ENCODE peak calls at places on chromosome 1, in ten cellular contexts. R is lower lobe of right lung, H is RWPE1, X is brain microvascular endothelial cell, Q is dorsolateral prefrontal cortex, T is GM13976, L is tibial nerve, E is ovary, O is progenitor cell of endocrine pancreas, F is neural crest cell. K is an unnamed sample.

GRCh38 chr1:201309420-201309819 is 26.1 kb downstream of the PKP1 start:
- DNase-seq in R (peak; percentile 70), F (peak; percentile 21), X (peak; percentile 48), T (peak; percentile 48), Q (no peak), E (no peak), L (peak; percentile 51), H (peak; percentile 83), O (no peak), K (no peak)

GRCh38 chr1:157691285-157691920 is 9.2 kb downstream of the FCRL3 start:
- DNase-seq in T (peak; percentile 59), H (peak; percentile 46), L (no peak), O (no peak), X (peak; percentile 3), F (no peak), E (no peak), R (no peak), Q (no peak), K (peak; percentile 26)

GRCh38 chr1:234611153-234611798 is 1.3 kb upstream of the IRF2BP2 start:
- DNase-seq in O (no peak), R (no peak), H (no peak), F (peak; percentile 32), E (no peak), L (peak; percentile 51), X (peak; percentile 80), T (peak; percentile 67), Q (no peak), K (peak; percentile 98)

GRCh38 chr1:116881879-116882520 is 27.7 kb upstream of the PTGFRN start:
- DNase-seq in X (peak; percentile 38), O (no peak), F (no peak), T (peak; percentile 59), E (no peak), L (peak; percentile 40), H (peak; percentile 67), R (peak; percentile 55), Q (no peak), K (no peak)

GRCh38 chr1:30888391-30888790 is 20.2 kb downstream of the SDC3 start:
- DNase-seq in E (peak; percentile 65), F (no peak), H (no peak), L (no peak), X (peak; percentile 66), O (no peak), R (no peak), Q (peak; percentile 80), T (no peak), K (peak; percentile 39)

GRCh38 chr1:97827887-97828286 is 92.9 kb downstream of the DPYD start:
- DNase-seq in X (no peak), E (no peak), H (no peak), L (no peak), T (peak; percentile 37), R (no peak), Q (no peak), F (no peak), O (no peak), K (no peak)

GRCh38 chr1:77057994-77058585 is 161.1 kb downstream of the PIGK start:
- DNase-seq in T (no peak), O (no peak), Q (no peak), L (no peak), E (no peak), X (no peak), H (no peak), F (no peak), R (no peak), K (no peak)

GRCh38 chr1:111208921-111209320 is 8.5 kb upstream of the DENND2D start:
- DNase-seq in T (no peak), R (no peak), X (no peak), Q (no peak), E (no peak), O (no peak), L (no peak), F (no peak), H (no peak), K (no peak)

GRCh38 chr1:66980745-66981367 is 56.1 kb downstream of the MIER1 start:
- DNase-seq in Q (no peak), X (no peak), F (no peak), T (no peak), H (no peak), E (no peak), O (no peak), L (no peak), R (no peak), K (no peak)

GRCh38 chr1:221620437-221621384 is 121.2 kb downstream of the DUSP10 start:
- DNase-seq in L (no peak), O (no peak), T (no peak), X (no peak), Q (no peak), E (no peak), H (no peak), R (no peak), F (no peak), K (no peak)

GRCh38 chr1:12344611-12345299 is 114.9 kb downstream of the VPS13D start:
- DNase-seq in X (no peak), R (peak; percentile 50), O (no peak), F (no peak), H (no peak), T (no peak), Q (peak; percentile 66), E (no peak), L (peak; percentile 44), K (no peak)

GRCh38 chr1:165910764-165911421 is 83.5 kb downstream of the UCK2 start:
- DNase-seq in E (peak; percentile 73), X (no peak), H (no peak), Q (no peak), F (no peak), T (no peak), O (no peak), R (peak; percentile 71), L (peak; percentile 67), K (no peak)

GRCh38 chr1:158417586-158417985 is 8.5 kb downstream of the OR10K2 start:
- DNase-seq in Q (no peak), X (no peak), F (no peak), R (no peak), O (no peak), E (no peak), L (no peak), T (no peak), H (no peak), K (no peak)

GRCh38 chr1:155175927-155176371 is 2.3 kb downstream of the TRIM46 start:
- DNase-seq in T (no peak), E (peak; percentile 27), X (no peak), L (no peak), R (peak; percentile 57), F (no peak), Q (peak; percentile 47), H (no peak), O (no peak), K (no peak)
- TF ChIP-seq CTCF in T (no peak), E (no peak), X (no peak), L (no peak), R (no peak), F (no peak), Q (no peak), H (no peak), O (no peak), K (peak; percentile 1)

DNA sequence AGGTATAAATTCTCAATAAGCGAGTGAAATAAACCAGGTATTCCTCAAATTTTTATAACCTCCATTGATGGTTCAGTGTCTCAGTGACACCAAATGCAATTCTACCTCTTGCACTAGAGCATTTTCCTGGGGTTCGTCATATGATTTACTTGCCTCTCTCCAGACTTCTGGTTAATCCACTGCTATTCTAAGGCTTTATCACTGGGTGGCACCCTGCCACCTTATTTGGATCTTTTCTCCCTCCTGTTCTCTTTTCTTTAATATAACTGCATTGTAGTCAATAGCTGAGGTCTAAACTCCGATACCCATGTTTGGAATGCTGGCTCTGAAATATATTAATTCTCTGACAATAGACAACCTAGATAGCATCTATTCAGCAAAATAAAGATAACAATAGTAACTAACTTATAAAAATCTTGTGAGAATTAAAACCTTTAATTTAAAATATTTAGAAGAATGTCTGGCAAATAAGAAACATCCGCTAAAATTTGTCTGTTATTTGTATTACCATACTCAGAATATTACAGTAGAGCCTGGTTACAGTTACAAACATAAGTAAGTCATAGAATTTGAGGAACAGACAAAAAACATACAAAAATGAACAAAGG is 436.4 kb downstream of the PLA2G4A start:
- DNase-seq in Q (no peak), R (no peak), L (no peak), F (peak; percentile 18), T (no peak), E (peak; percentile 11), H (peak; percentile 58), O (peak; percentile 17), X (peak; percentile 39), K (peak; percentile 57)
- TF ChIP-seq CTCF in Q (peak; percentile 41), R (no peak), L (peak; percentile 23), F (peak; percentile 81), T (peak; percentile 46), E (no peak), H (peak; percentile 71), O (peak; percentile 78), X (peak; percentile 66), K (peak; percentile 67)

GRCh38 chr1:62906428-62906886 is 122.5 kb downstream of the ATG4C start:
- DNase-seq in Q (no peak), O (no peak), E (no peak), H (no peak), F (peak; percentile 19), T (no peak), L (no peak), X (peak; percentile 10), R (no peak), K (peak; percentile 9)
- TF ChIP-seq CTCF in Q (peak; percentile 25), O (peak; percentile 56), E (no peak), H (no peak), F (peak; percentile 64), T (no peak), L (no peak), X (peak; percentile 75), R (no peak), K (peak; percentile 69)

GRCh38 chr1:38614861-38615260 is 244.7 kb downstream of the RRAGC start:
- DNase-seq in X (no peak), E (no peak), O (no peak), T (no peak), H (no peak), R (no peak), L (no peak), Q (no peak), F (no peak), K (no peak)

GRCh38 chr1:38613996-38614395 is 245.6 kb downstream of the RRAGC start:
- DNase-seq in H (no peak), Q (no peak), L (no peak), O (no peak), F (no peak), X (no peak), R (no peak), T (no peak), E (no peak), K (no peak)

GRCh38 chr1:38616846-38617245 is 242.7 kb downstream of the RRAGC start:
- DNase-seq in Q (no peak), R (no peak), O (no peak), T (no peak), L (no peak), H (no peak), X (no peak), E (no peak), F (no peak), K (no peak)

GRCh38 chr1:38612956-38613355 is 246.6 kb downstream of the RRAGC start:
- DNase-seq in F (no peak), E (no peak), T (no peak), Q (no peak), X (no peak), O (no peak), L (no peak), H (no peak), R (no peak), K (no peak)

DNA sequence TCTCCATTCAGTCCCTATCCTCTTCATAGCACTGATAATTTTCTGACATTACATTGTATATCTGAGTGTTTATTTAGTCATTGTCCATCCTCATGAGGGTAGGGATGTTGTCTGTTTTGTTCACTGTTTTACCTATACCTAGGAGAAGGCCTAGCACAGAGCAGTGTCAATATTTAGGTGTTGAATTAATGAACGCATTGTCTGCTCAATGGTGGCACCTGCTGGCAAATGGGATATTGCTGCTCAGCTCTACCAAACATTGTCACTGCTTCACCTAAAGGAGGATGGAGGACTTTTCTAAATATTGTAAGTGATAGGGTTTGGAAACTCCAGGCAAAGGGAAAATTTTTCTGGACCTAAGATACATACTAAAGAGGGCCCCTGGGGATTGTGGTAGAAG is 243.9 kb downstream of the RRAGC start:
- DNase-seq in F (no peak), X (no peak), L (no peak), H (no peak), E (no peak), T (no peak), Q (no peak), O (no peak), R (no peak), K (no peak)
- TF ChIP-seq CTCF in F (peak; percentile 39), X (peak; percentile 33), L (no peak), H (no peak), E (no peak), T (no peak), Q (no peak), O (no peak), R (no peak), K (peak; percentile 9)

K was measured in retinal pigment epithelial cell.